ENCODE peak calls at places on chromosome 10, in ten cellular contexts. W is lung, N is RWPE1, M is fibroblast of lung, P is suprapubic skin, F is substantia nigra, V is GM23338, Z is A673, I is HCT116, E is ovary. Q is an unnamed sample.

GRCh38 chr10:132951926-132952325 is 9.6 kb upstream of the CFAP46 start:
- DNase-seq in W (no peak), N (no peak), M (no peak), P (no peak), F (no peak), V (no peak), Z (no peak), I (no peak), E (no peak), Q (no peak)

GRCh38 chr10:74289172-74289571 is 138.2 kb downstream of the ADK start:
- DNase-seq in W (no peak), N (no peak), M (no peak), P (no peak), F (no peak), V (no peak), Z (no peak), I (no peak), E (no peak), Q (no peak)

GRCh38 chr10:96673318-96674099 is 46.8 kb downstream of the PIK3AP1 start:
- DNase-seq in W (peak; percentile 54), N (no peak), M (peak; percentile 85), P (no peak), F (no peak), V (no peak), Z (no peak), I (no peak), E (peak; percentile 54), Q (peak; percentile 36)

GRCh38 chr10:117165557-117166419 is 27.7 kb upstream of the VAX1 start:
- DNase-seq in W (peak; percentile 41), N (peak; percentile 87), M (peak; percentile 52), P (peak; percentile 64), F (peak; percentile 43), V (peak; percentile 90), Z (peak; percentile 94), I (peak; percentile 33), E (no peak), Q (peak; percentile 56)

GRCh38 chr10:88023676-88024075 is 160.3 kb downstream of the PTEN start:
- DNase-seq in W (no peak), N (no peak), M (no peak), P (no peak), F (no peak), V (no peak), Z (no peak), I (no peak), E (no peak), Q (no peak)

GRCh38 chr10:96608815-96609214 is 22.0 kb upstream of the TM9SF3 start:
- DNase-seq in W (no peak), N (no peak), M (no peak), P (no peak), F (no peak), V (no peak), Z (no peak), I (no peak), E (no peak), Q (no peak)

GRCh38 chr10:22372298-22372697 is 27.0 kb downstream of the SPAG6 start:
- DNase-seq in W (no peak), N (no peak), M (no peak), P (no peak), F (no peak), V (no peak), Z (no peak), I (no peak), E (no peak), Q (no peak)

GRCh38 chr10:97321807-97322195 is 2.7 kb downstream of the FRAT1 start:
- DNase-seq in W (no peak), N (no peak), M (no peak), P (no peak), F (no peak), V (peak; percentile 62), Z (no peak), I (no peak), E (no peak), Q (peak; percentile 49)

GRCh38 chr10:124745678-124746077 is 1.5 kb upstream of the FAM53B start:
- DNase-seq in W (no peak), N (peak; percentile 56), M (peak; percentile 38), P (no peak), F (no peak), V (peak; percentile 70), Z (peak; percentile 46), I (peak; percentile 56), E (no peak), Q (no peak)

GRCh38 chr10:117444497-117445040 is 69.3 kb upstream of the PDZD8 start:
- DNase-seq in W (no peak), N (no peak), M (no peak), P (no peak), F (no peak), V (no peak), Z (no peak), I (no peak), E (no peak), Q (no peak)

DNA sequence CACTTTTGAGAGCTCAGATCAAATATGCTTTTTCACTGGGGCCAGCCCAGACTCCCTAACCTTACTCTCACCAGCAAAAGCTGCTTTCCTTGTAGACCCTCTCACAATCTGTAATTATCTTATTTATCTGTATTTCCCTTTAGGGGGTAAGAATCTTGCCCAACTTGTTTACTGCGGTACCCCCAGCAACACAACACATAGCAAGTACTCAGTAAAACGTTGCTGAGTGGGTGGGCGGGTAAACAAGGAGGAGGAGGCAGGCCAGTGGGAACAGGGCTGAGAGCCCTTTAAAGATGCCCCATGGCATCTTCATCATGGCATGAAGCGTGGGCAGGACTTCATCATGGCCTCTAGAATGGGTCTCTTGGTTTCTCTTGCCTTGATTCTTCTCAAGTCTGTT is 64.2 kb downstream of the SORBS1 start:
- DNase-seq in W (no peak), N (no peak), M (no peak), P (no peak), F (no peak), V (no peak), Z (no peak), I (no peak), E (no peak), Q (no peak)
- H3K27ac ChIP-seq in W (no peak overlapping the region), N (no peak overlapping the region), M (no peak overlapping the region), P (no peak overlapping the region), F (no peak overlapping the region), V (peak overlapping the region; percentile 39), Z (no peak overlapping the region), I (no peak overlapping the region), E (no peak overlapping the region), Q (no peak overlapping the region)

GRCh38 chr10:30832727-30833624 is 198.7 kb downstream of the ZNF438 start:
- DNase-seq in W (no peak), N (no peak), M (no peak), P (no peak), F (no peak), V (no peak), Z (no peak), I (no peak), E (no peak), Q (peak; percentile 81)

GRCh38 chr10:30829921-30830671 is 200.5 kb upstream of the LYZL2 start:
- DNase-seq in W (no peak), N (no peak), M (peak; percentile 36), P (no peak), F (no peak), V (no peak), Z (no peak), I (no peak), E (no peak), Q (no peak)

GRCh38 chr10:30830672-30831230 is 200.9 kb downstream of the ZNF438 start:
- DNase-seq in W (no peak), N (no peak), M (no peak), P (no peak), F (no peak), V (no peak), Z (no peak), I (no peak), E (no peak), Q (no peak)

GRCh38 chr10:30831876-30832726 is 199.6 kb downstream of the ZNF438 start:
- DNase-seq in W (no peak), N (no peak), M (no peak), P (no peak), F (no peak), V (no peak), Z (no peak), I (no peak), E (no peak), Q (no peak)

GRCh38 chr10:30831401-30831800 is 200.3 kb downstream of the ZNF438 start:
- DNase-seq in W (no peak), N (no peak), M (no peak), P (no peak), F (no peak), V (no peak), Z (no peak), I (no peak), E (no peak), Q (no peak)
- H3K27ac ChIP-seq in W (no peak overlapping the region), N (no peak overlapping the region), M (no peak overlapping the region), P (no peak overlapping the region), F (no peak overlapping the region), V (no peak overlapping the region), Z (no peak overlapping the region), I (no peak overlapping the region), E (no peak overlapping the region), Q (no peak overlapping the region)

GRCh38 chr10:115092555-115093285 is 445 bp upstream of the ATRNL1 start:
- DNase-seq in W (no peak), N (no peak), M (peak; percentile 42), P (peak; percentile 59), F (no peak), V (peak; percentile 77), Z (peak; percentile 49), I (no peak), E (peak; percentile 60), Q (peak; percentile 78)

GRCh38 chr10:115093286-115093775 is at the start of gene ATRNL1:
- DNase-seq in W (no peak), N (no peak), M (peak; percentile 19), P (peak; percentile 60), F (no peak), V (peak; percentile 64), Z (peak; percentile 33), I (no peak), E (peak; percentile 68), Q (peak; percentile 71)

GRCh38 chr10:115094605-115095004 is 1.4 kb downstream of the ATRNL1 start:
- DNase-seq in W (no peak), N (no peak), M (no peak), P (no peak), F (no peak), V (no peak), Z (no peak), I (no peak), E (no peak), Q (peak; percentile 10)

GRCh38 chr10:115092258-115092554 is 959 bp upstream of the ATRNL1 start:
- DNase-seq in W (no peak), N (no peak), M (no peak), P (no peak), F (no peak), V (no peak), Z (peak; percentile 26), I (no peak), E (no peak), Q (no peak)

GRCh38 chr10:115093776-115094361 is 704 bp downstream of the ATRNL1 start:
- DNase-seq in W (no peak), N (no peak), M (no peak), P (no peak), F (no peak), V (peak; percentile 69), Z (no peak), I (no peak), E (peak; percentile 45), Q (peak; percentile 23)
- H3K27ac ChIP-seq in W (no peak overlapping the region), N (no peak overlapping the region), M (no peak overlapping the region), P (no peak overlapping the region), F (no peak overlapping the region), V (no peak overlapping the region), Z (no peak overlapping the region), I (no peak overlapping the region), E (peak overlapping the region; percentile 88), Q (peak overlapping the region; percentile 42)

DNA sequence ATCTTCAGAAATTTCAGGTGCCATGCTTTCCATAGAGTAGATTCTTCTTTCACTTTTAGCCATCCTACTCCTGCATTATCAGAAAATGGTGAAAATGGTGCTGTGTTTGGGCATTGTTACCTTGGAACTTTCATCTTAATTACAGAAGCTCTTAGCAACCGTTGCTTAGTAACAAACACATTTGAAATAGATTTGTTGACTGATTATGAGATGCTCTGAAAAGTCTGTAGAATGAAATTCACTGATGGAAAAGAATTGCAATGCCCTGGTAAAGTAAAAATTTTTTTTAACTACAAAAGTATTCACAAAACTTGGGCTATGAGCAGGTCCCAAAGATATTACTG is 249.3 kb upstream of the NEBL start:
- DNase-seq in W (no peak), N (no peak), M (no peak), P (no peak), F (no peak), V (no peak), Z (no peak), I (no peak), E (no peak), Q (no peak)
- H3K27ac ChIP-seq in W (no peak overlapping the region), N (no peak overlapping the region), M (no peak overlapping the region), P (no peak overlapping the region), F (no peak overlapping the region), V (no peak overlapping the region), Z (no peak overlapping the region), I (no peak overlapping the region), E (no peak overlapping the region), Q (no peak overlapping the region)